ENCODE peak calls at places on chromosome 17, in four cellular contexts. K is mesendoderm, O is HCT116, E is IMR-90. H is an unnamed sample.

GRCh38 chr17:39619786-39620101 is 7.0 kb upstream of the PPP1R1B start:
- DNase-seq in K (no peak), O (no peak), E (no peak), H (no peak)

GRCh38 chr17:21242780-21243515 is 10.3 kb downstream of the NATD1 start:
- DNase-seq in K (no peak), O (no peak), E (no peak), H (no peak)

GRCh38 chr17:33786478-33786877 is 468.6 kb upstream of the CCL2 start:
- DNase-seq in K (no peak), O (no peak), E (no peak), H (no peak)

GRCh38 chr17:74513987-74514631 is 17.2 kb downstream of the CD300LB start:
- DNase-seq in K (peak; percentile 95), O (peak; percentile 88), E (peak; percentile 31), H (no peak)

GRCh38 chr17:19739241-19740201 is 8.6 kb downstream of the ALDH3A1 start:
- DNase-seq in K (no peak), O (no peak), E (no peak), H (no peak)

GRCh38 chr17:30717290-30718098 is 107.0 kb downstream of the CRLF3 start:
- DNase-seq in K (no peak), O (no peak), E (no peak), H (peak; percentile 24)

GRCh38 chr17:79645022-79645776 is 34.3 kb upstream of the RBFOX3 start:
- DNase-seq in K (no peak), O (no peak), E (no peak), H (no peak)

GRCh38 chr17:48539177-48539576 is 5.7 kb downstream of the HOXB2 start:
- DNase-seq in K (no peak), O (no peak), E (peak; percentile 90), H (no peak)

GRCh38 chr17:72175787-72176515 is 55.1 kb downstream of the SOX9 start:
- DNase-seq in K (no peak), O (no peak), E (peak; percentile 55), H (peak; percentile 72)

GRCh38 chr17:32502013-32502412 is 15.2 kb downstream of the CDK5R1 start:
- DNase-seq in K (no peak), O (no peak), E (no peak), H (no peak)

GRCh38 chr17:74763565-74764387 is 12.4 kb downstream of the NAT9 start:
- DNase-seq in K (no peak), O (no peak), E (no peak), H (peak; percentile 73)

GRCh38 chr17:78000351-78000750 is 41.8 kb downstream of the TNRC6C start:
- DNase-seq in K (no peak), O (no peak), E (peak; percentile 60), H (no peak)

GRCh38 chr17:64491034-64491860 is 5.6 kb downstream of the POLG2 start:
- DNase-seq in K (peak; percentile 42), O (no peak), E (peak; percentile 42), H (no peak)

GRCh38 chr17:31248986-31249385 is 48.1 kb downstream of the OMG start:
- DNase-seq in K (no peak), O (no peak), E (peak; percentile 78), H (no peak)

GRCh38 chr17:45656527-45657181 is 127.5 kb upstream of the CRHR1 start:
- DNase-seq in K (no peak), O (no peak), E (no peak), H (no peak)

GRCh38 chr17:76492250-76492988 is 8.8 kb downstream of the RHBDF2 start:
- DNase-seq in K (no peak), O (no peak), E (no peak), H (peak; percentile 84)
- H3K9ac ChIP-seq in K (no peak overlapping the region), O (no peak overlapping the region), E (no peak overlapping the region), H (peak overlapping the region; percentile 34)

DNA sequence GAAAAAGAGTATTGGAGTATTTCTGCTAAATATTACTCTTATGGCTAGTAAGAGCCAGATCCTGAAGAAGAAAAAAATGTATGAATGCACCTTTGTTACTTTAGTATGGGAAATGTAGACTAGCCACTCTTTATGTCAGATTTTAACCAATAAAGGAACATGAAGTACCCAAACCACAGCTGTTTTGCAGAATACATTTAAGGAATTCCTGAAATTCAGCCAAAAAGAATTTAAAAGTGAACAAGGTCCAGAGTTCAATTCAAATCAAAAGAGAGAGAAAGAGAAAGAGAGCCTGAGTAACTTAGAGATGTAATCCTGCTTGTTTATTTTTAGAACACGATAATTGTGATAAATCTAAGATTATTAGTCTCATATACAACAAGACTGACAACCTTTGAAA is 1.2 kb downstream of the KCNJ16 start:
- DNase-seq in K (no peak), O (no peak), E (peak; percentile 21), H (no peak)
- H3K9ac ChIP-seq in K (no peak overlapping the region), O (no peak overlapping the region), E (no peak overlapping the region), H (peak overlapping the region; percentile 29)

GRCh38 chr17:68246271-68247028 is 1.4 kb upstream of the AMZ2 start:
- DNase-seq in K (no peak), O (no peak), E (no peak), H (no peak)
- H3K9ac ChIP-seq in K (no peak overlapping the region), O (peak overlapping the region; percentile 90), E (no peak overlapping the region), H (no peak overlapping the region)

GRCh38 chr17:81951785-81952684 is 5.0 kb upstream of the MYADML2 start:
- DNase-seq in K (no peak), O (no peak), E (no peak), H (no peak)
- H3K9ac ChIP-seq in K (no peak overlapping the region), O (no peak overlapping the region), E (no peak overlapping the region), H (no peak overlapping the region)

DNA sequence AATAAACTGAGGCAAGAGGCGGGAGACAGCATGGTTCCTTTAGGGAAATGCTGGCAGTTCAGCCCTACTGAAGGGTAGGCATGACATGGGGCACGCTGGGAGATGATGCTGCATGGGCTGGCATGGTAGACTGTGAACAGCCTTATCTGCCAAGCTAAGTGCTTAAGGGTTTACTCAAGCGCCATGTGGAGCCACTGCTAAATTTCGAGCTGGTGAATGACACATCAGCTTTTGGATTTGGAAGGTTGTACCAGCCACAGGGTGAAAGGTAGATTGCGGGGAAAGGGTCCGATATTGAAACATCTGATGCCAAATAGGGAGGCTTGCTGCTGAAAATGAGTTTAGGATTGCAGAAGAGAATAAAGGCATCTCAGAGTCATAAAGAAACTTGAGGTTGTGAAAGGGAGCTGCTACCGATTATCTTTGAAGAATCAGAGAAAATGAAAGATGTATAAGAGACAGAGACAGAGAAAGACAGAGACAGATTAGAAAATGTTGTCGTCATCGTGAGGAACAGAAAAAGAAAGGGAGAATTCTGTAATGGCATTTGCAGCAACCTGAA is 16.4 kb downstream of the PIK3R5 start:
- DNase-seq in K (no peak), O (no peak), E (no peak), H (no peak)
- H3K9ac ChIP-seq in K (no peak overlapping the region), O (no peak overlapping the region), E (no peak overlapping the region), H (no peak overlapping the region)

DNA sequence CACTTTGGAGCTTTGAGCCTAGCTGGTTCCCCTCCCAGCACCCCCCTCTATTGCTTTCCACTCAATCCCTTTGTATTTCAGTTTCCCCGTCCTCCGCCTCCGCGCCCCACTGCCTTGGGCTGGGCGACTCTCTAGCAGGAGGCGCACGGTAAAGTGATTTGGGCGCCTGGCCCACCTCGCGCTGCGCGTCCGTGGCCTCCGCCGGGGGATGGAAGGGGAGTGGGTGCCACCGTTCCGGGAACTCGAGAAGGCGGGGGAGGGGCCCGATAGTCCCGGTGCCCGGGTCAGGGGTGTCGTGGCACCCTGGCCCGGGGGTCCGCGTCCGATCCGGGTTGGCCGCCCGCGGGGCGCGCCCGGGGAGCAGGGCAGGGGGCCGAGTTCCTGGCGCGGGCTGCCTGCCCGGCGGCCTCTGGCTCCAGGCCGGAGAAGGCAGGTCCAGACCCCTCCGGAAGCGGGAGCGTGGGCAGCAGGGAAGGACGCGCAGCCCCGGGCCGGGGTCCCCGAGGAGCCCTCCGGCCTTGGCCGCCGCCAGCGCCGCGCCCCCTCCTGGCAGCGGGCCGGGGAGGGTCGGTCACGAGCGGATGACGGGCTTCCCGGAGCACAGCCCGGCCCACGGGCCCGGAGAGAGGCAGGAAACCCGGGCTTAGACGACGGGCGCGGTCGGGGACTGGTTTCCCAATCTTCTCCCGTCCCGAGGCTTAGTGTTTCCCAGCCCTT is 15.8 kb downstream of the MEOX1 start:
- DNase-seq in K (no peak), O (no peak), E (no peak), H (peak; percentile 89)
- H3K9ac ChIP-seq in K (peak overlapping the region; percentile 56), O (no peak overlapping the region), E (no peak overlapping the region), H (peak overlapping the region; percentile 35)

DNA sequence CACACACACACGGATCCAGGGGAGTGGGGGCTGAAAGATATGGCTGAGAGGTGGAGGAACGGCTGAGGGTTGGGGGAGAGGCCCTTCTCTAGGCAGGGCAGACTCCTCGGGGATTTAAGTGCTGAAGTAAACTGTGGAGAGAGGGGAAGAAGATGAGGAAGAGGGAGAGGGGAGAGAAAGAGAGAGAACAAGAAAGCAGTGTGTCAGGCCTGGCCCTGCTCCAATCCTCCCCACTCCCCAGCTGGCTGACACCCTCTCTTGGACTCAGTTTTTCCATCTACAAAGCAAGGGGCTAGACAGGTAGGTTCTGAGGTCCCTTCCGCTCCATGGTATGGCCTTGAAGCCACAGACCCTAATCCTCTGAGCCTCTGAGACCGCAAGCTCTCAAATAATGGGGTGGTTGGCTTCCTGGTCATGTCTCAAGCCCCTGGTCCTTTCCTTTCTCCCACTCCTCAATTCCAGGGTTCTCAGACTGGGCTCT is 2.0 kb downstream of the VAMP2 start:
- DNase-seq in K (no peak), O (no peak), E (no peak), H (peak; percentile 27)
- H3K9ac ChIP-seq in K (peak overlapping the region; percentile 40), O (peak overlapping the region; percentile 100), E (no peak overlapping the region), H (peak overlapping the region; percentile 97)

GRCh38 chr17:2911035-2911754 is 115.0 kb downstream of the RAP1GAP2 start:
- DNase-seq in K (no peak), O (no peak), E (no peak), H (no peak)

GRCh38 chr17:2909853-2910234 is 113.6 kb downstream of the RAP1GAP2 start:
- DNase-seq in K (no peak), O (no peak), E (no peak), H (no peak)

GRCh38 chr17:2911755-2912111 is 115.5 kb downstream of the RAP1GAP2 start:
- DNase-seq in K (no peak), O (no peak), E (no peak), H (no peak)

GRCh38 chr17:2906907-2907306 is 110.7 kb downstream of the RAP1GAP2 start:
- DNase-seq in K (peak; percentile 52), O (no peak), E (no peak), H (no peak)

DNA sequence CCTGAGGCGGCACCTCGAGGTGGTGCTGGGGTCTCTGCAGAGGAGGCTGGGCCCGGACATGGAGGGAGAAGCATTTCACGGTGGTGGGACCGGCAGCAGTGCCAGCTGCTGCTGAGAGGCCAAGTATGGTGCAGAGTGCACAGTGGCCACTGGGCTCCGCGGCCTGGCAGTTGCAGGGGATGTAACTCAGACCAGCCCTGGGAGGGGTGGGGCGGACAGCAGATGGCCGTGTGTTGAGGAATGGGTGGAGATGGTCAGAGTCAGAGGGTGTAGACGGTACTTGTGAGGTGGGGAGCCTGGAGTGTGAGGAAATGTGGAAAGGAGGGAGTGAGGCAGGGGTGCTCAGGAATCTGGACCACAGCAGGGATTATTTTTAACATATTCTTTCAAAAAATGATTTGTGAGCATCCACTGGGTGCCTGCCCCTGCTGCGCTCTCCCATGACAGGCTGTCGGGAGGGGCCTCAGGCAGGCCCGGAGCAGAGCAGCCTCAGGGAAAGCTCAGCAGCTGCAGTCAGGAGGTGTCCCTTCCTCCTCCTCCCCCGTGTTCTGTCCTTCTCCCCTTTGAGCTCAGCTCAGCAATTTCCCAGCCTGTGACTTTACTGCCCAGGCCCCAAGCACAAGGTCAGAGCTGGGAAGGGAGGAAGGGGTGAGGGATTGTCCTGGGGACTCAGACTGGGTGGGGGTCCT is 113.1 kb downstream of the RAP1GAP2 start:
- DNase-seq in K (no peak), O (no peak), E (no peak), H (peak; percentile 43)
- H3K9ac ChIP-seq in K (peak overlapping the region; percentile 13), O (no peak overlapping the region), E (no peak overlapping the region), H (no peak overlapping the region)